ENCODE peak calls at places on chromosomes 4 and X, in six cellular contexts. I is T1000; B is effector memory CD8-positive, alpha-beta T cell; L is AG10803; Q is stimulated activated CD8-positive, alpha-beta memory T cell treated with anti-CD3 and anti-CD28 coated beads, Interleukin-15, amount 100 ng/mL, for 4 hours; O is NCI-H345. H is an unnamed sample.
A peak's percentile ranks its signal among the peaks of the same experiment; 100 is the strongest.

GRCh38 chr4:80103615-80104014 is 30.6 kb upstream of the ANTXR2 start:
- DNase-seq in I (no peak), B (no peak), L (no peak), Q (no peak), O (no peak), H (no peak)

GRCh38 chrX:116379854-116380253 is 56.6 kb upstream of the SLC6A14 start:
- DNase-seq in I (no peak), B (no peak), L (peak; percentile 61), Q (no peak), O (no peak), H (no peak)

GRCh38 chr4:152807294-152807829 is 27.6 kb downstream of the ARFIP1 start:
- DNase-seq in I (no peak), B (no peak), L (peak; percentile 22), Q (no peak), O (no peak), H (no peak)

GRCh38 chr4:38967260-38968095 is 64.7 kb downstream of the TMEM156 start:
- DNase-seq in I (peak; percentile 49), B (no peak), L (peak; percentile 99), Q (no peak), O (no peak), H (peak; percentile 16)

GRCh38 chr4:94561249-94562024 is 109.7 kb downstream of the PDLIM5 start:
- DNase-seq in I (no peak), B (no peak), L (peak; percentile 56), Q (no peak), O (no peak), H (no peak)

GRCh38 chr4:73653695-73654106 is 33.5 kb upstream of the RASSF6 start:
- DNase-seq in I (no peak), B (no peak), L (peak; percentile 54), Q (no peak), O (peak; percentile 80), H (peak; percentile 32)

GRCh38 chr4:37604464-37604863 is 81.7 kb downstream of the RELL1 start:
- DNase-seq in I (no peak), B (no peak), L (peak; percentile 63), Q (no peak), O (no peak), H (no peak)

GRCh38 chrX:19373034-19373891 is 29.5 kb downstream of the PDHA1 start:
- DNase-seq in I (no peak), B (no peak), L (no peak), Q (no peak), O (no peak), H (no peak)

GRCh38 chrX:75086731-75087195 is 69.3 kb downstream of the ABCB7 start:
- DNase-seq in I (no peak), B (no peak), L (peak; percentile 2), Q (no peak), O (no peak), H (no peak)

GRCh38 chrX:67408423-67409079 is 135.3 kb upstream of the AR start:
- DNase-seq in I (no peak), B (no peak), L (no peak), Q (no peak), O (no peak), H (no peak)

GRCh38 chrX:29496636-29497180 is 718.7 kb upstream of the MAGEB2 start:
- DNase-seq in I (no peak), B (no peak), L (peak; percentile 18), Q (no peak), O (no peak), H (no peak)

GRCh38 chr4:6332042-6332668 is 62.5 kb downstream of the WFS1 start:
- DNase-seq in I (no peak), B (no peak), L (peak; percentile 11), Q (no peak), O (no peak), H (peak; percentile 6)

GRCh38 chrX:131729295-131729694 is 185.4 kb downstream of the OR13H1 start:
- DNase-seq in I (no peak), B (no peak), L (no peak), Q (no peak), O (no peak), H (no peak)

GRCh38 chrX:2351321-2351720 is 149.5 kb downstream of the DHRSX start:
- DNase-seq in I (no peak), B (no peak), L (peak; percentile 86), Q (no peak), O (no peak), H (no peak)

GRCh38 chr4:138406881-138407280 is 164.7 kb upstream of the SLC7A11 start:
- DNase-seq in I (no peak), B (no peak), L (peak; percentile 47), Q (no peak), O (no peak), H (no peak)

GRCh38 chrX:34654939-34655338 is 2.1 kb downstream of the TMEM47 start:
- DNase-seq in I (no peak), B (no peak), L (peak; percentile 33), Q (no peak), O (no peak), H (no peak)

GRCh38 chr4:17030543-17030942 is 132.1 kb upstream of the LDB2 start:
- DNase-seq in I (peak; percentile 17), B (no peak), L (peak; percentile 80), Q (no peak), O (no peak), H (peak; percentile 54)

GRCh38 chr4:153293675-153294057 is 50.8 kb upstream of the MND1 start:
- DNase-seq in I (no peak), B (no peak), L (no peak), Q (no peak), O (no peak), H (no peak)

H was measured in SW 1271.